ENCODE peak calls at places on chromosomes 5 and 9, in four cellular contexts. S, U, H and A are unnamed samples.

GRCh38 chr5:33370135-33370472 is 70.7 kb upstream of the TARS1 start:
- DNase-seq in S (no peak), U (no peak), H (peak; percentile 95), A (no peak)

GRCh38 chr5:82707741-82708140 is 369.5 kb downstream of the TMEM167A start:
- DNase-seq in S (no peak), U (no peak), H (no peak), A (no peak)

GRCh38 chr9:68825755-68826500 is 120.9 kb downstream of the PIP5K1B start:
- DNase-seq in S (no peak), U (no peak), H (no peak), A (no peak)

GRCh38 chr5:141192110-141192725 is at the start of gene PCDHB10:
- DNase-seq in S (peak; percentile 36), U (no peak), H (peak; percentile 12), A (peak; percentile 21)

GRCh38 chr9:81150016-81150625 is 539.2 kb downstream of the TLE1 start:
- DNase-seq in S (no peak), U (no peak), H (no peak), A (no peak)

GRCh38 chr5:32753765-32754164 is 42.6 kb downstream of the NPR3 start:
- DNase-seq in S (peak; percentile 40), U (no peak), H (no peak), A (no peak)

GRCh38 chr9:136527721-136528710 is 17.8 kb downstream of the NOTCH1 start:
- DNase-seq in S (peak; percentile 45), U (peak; percentile 77), H (no peak), A (no peak)

GRCh38 chr5:133967715-133968056 is 739 bp downstream of the C5orf15 start:
- DNase-seq in S (no peak), U (peak; percentile 14), H (peak; percentile 43), A (peak; percentile 9)

GRCh38 chr5:107400328-107400727 is 270.4 kb downstream of the EFNA5 start:
- DNase-seq in S (no peak), U (no peak), H (no peak), A (no peak)

GRCh38 chr9:128253140-128253990 is 22.4 kb downstream of the GOLGA2 start:
- DNase-seq in S (no peak), U (no peak), H (no peak), A (no peak)

GRCh38 chr5:27548415-27548814 is 510.0 kb upstream of the CDH9 start:
- DNase-seq in S (no peak), U (no peak), H (no peak), A (no peak)

GRCh38 chr5:138696501-138696900 is 56.7 kb upstream of the CTNNA1 start:
- DNase-seq in S (no peak), U (no peak), H (peak; percentile 82), A (peak; percentile 50)

GRCh38 chr5:100517301-100517974 is 17.7 kb upstream of the FAM174A start:
- DNase-seq in S (no peak), U (peak; percentile 63), H (no peak), A (no peak)

GRCh38 chr9:2085719-2086515 is 70.8 kb downstream of the SMARCA2 start:
- DNase-seq in S (no peak), U (no peak), H (peak; percentile 80), A (no peak)

GRCh38 chr5:45774528-45774927 is 78.3 kb upstream of the HCN1 start:
- DNase-seq in S (no peak), U (no peak), H (no peak), A (peak; percentile 2)

DNA sequence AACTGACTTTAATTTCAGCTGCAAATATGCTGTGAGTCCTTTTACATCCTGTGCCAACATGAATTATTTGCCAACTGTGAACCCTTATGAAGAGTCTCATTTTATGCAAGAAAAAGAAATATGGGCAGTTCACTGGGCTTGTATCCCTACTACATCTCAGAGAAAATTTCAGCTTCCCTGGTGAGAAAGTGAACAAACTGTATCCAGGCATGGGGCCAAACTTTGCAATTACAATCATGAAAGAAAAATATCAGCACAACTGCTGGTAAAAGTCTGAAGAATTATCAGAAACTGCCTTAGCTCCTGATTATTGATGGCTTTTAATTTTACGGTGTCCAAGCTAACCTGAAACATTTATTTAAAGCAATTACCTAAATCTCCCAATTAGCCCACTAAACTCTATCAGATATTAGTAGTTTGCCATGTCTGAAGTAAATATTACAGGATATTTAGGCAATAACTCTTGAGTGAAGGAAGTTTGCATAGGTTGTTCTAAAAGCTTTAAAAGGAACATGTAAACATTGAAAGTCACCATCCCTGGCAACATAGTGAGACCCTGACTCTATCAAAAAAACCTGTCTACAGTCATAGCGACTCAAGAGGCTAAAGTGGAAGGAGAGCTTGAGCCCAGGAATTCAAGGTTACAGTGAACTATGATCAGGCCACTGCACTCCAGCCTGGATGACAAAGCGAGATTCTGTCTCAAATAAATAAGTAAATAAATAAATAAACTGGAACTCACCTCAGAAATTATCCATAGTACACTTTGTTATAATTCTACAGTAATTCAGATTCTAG is 83.9 kb upstream of the HCN1 start:
- DNase-seq in S (no peak), U (no peak), H (no peak), A (no peak)
- H3K9me3 ChIP-seq in S (no peaks in the 10 kb centered on the region), U (no peaks in the 10 kb centered on the region), H (no peaks in the 10 kb centered on the region), A (no peaks in the 10 kb centered on the region)

GRCh38 chr9:65426231-65426630 is 141.2 kb upstream of the FOXD4L5 start:
- DNase-seq in S (no peak), U (no peak), H (no peak), A (no peak)

GRCh38 chr9:65435464-65435863 is 150.5 kb upstream of the FOXD4L5 start:
- DNase-seq in S (no peak), U (no peak), H (no peak), A (no peak)

GRCh38 chr9:65432051-65432450 is 147.0 kb upstream of the FOXD4L5 start:
- DNase-seq in S (no peak), U (no peak), H (no peak), A (no peak)

GRCh38 chr9:65432722-65433323 is 147.8 kb upstream of the FOXD4L5 start:
- DNase-seq in S (no peak), U (no peak), H (no peak), A (no peak)

DNA sequence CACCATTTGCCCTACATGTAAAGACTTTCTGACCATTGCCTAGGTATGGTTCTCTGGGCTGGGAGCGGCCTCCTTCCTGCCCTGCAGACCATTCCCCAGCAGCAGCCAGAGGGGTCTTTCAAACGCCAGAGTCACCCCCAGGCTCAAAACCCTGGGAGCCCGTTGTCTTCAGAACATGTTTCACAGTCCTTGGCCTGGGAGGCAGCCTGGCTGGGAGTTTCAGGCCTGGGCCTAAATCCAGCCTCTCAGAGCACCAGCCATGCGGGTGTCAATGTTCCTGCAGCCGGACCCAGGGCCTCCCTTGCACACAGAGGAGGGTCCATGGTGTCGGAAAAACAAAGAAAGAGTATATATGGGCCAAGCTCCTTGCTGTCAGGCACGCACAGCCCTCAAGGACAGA is 145.2 kb upstream of the FOXD4L5 start:
- DNase-seq in S (no peak), U (no peak), H (no peak), A (no peak)
- H3K9me3 ChIP-seq in S (no peaks in the 10 kb centered on the region), U (peaks cover 9% of the 10 kb centered on the region), H (no peaks in the 10 kb centered on the region), A (peaks cover 44% of the 10 kb centered on the region)

GRCh38 chr5:80072103-80073073 is 37.2 kb downstream of the THBS4 start:
- DNase-seq in S (no peak), U (no peak), H (no peak), A (peak; percentile 11)
- H3K9me3 ChIP-seq in S (no peaks in the 10 kb centered on the region), U (no peaks in the 10 kb centered on the region), H (no peaks in the 10 kb centered on the region), A (peaks cover 2% of the 10 kb centered on the region)

GRCh38 chr5:178992291-178992895 is 2.7 kb downstream of the GRM6 start:
- DNase-seq in S (no peak), U (no peak), H (no peak), A (no peak)

GRCh38 chr5:178991190-178992145 is 3.7 kb downstream of the GRM6 start:
- DNase-seq in S (no peak), U (no peak), H (no peak), A (no peak)

GRCh38 chr5:178994580-178995340 is at the start of gene GRM6:
- DNase-seq in S (no peak), U (no peak), H (peak; percentile 2), A (no peak)

GRCh38 chr5:178993955-178994579 is 1.1 kb downstream of the GRM6 start:
- DNase-seq in S (no peak), U (no peak), H (no peak), A (no peak)

GRCh38 chr5:178993236-178993765 is 1.8 kb downstream of the GRM6 start:
- DNase-seq in S (no peak), U (no peak), H (no peak), A (no peak)
- H3K9me3 ChIP-seq in S (peaks cover 15% of the 10 kb centered on the region), U (peaks cover 3% of the 10 kb centered on the region), H (no peaks in the 10 kb centered on the region), A (peaks cover 51% of the 10 kb centered on the region)

GRCh38 chr5:146986469-146986868 is 107.9 kb upstream of the PPP2R2B start:
- DNase-seq in S (no peak), U (no peak), H (no peak), A (no peak)
- H3K9me3 ChIP-seq in S (no peaks in the 10 kb centered on the region), U (peaks cover 13% of the 10 kb centered on the region), H (no peaks in the 10 kb centered on the region), A (no peaks in the 10 kb centered on the region)